ENCODE peak calls at places on chromosomes 16 and 17, in ten cellular contexts. One of them, this sample, is unnamed. For H3K4me1, the result is how much of the 10 kb centered on the place peaks cover.

GRCh38 chr16:9047689-9048301 is 43.6 kb upstream of the HAPSTR1 start:
- DNase-seq in upper lobe of right lung: peak
- DNase-seq in hepatocyte: peak
- DNase-seq in spleen: peak
- DNase-seq in tibial artery: peak
- DNase-seq in stomach: peak
- DNase-seq in mammary epithelial cell: peak
- DNase-seq in thyroid gland: peak
- DNase-seq in lung: peak
- DNase-seq in esophagus squamous epithelium: peak
- DNase-seq in this sample: peak

GRCh38 chr17:19672009-19672837 is 23.7 kb downstream of the ALDH3A2 start:
- DNase-seq in stomach: peak
- DNase-seq in esophagus squamous epithelium: no peak
- DNase-seq in thyroid gland: peak
- DNase-seq in upper lobe of right lung: no peak
- DNase-seq in spleen: no peak
- DNase-seq in lung: peak
- DNase-seq in hepatocyte: peak
- DNase-seq in tibial artery: peak
- DNase-seq in mammary epithelial cell: no peak
- DNase-seq in this sample: no peak

GRCh38 chr17:3965123-3965800 is 1.0 kb upstream of the ATP2A3 start:
- DNase-seq in mammary epithelial cell: peak
- DNase-seq in thyroid gland: peak
- DNase-seq in lung: peak
- DNase-seq in hepatocyte: peak
- DNase-seq in esophagus squamous epithelium: peak
- DNase-seq in upper lobe of right lung: peak
- DNase-seq in tibial artery: peak
- DNase-seq in stomach: peak
- DNase-seq in spleen: peak
- DNase-seq in this sample: no peak

GRCh38 chr16:29678691-29679267 is at the start of gene QPRT:
- DNase-seq in stomach: no peak
- DNase-seq in spleen: no peak
- DNase-seq in tibial artery: no peak
- DNase-seq in lung: no peak
- DNase-seq in thyroid gland: no peak
- DNase-seq in hepatocyte: peak
- DNase-seq in esophagus squamous epithelium: no peak
- DNase-seq in upper lobe of right lung: peak
- DNase-seq in mammary epithelial cell: no peak
- DNase-seq in this sample: no peak

GRCh38 chr17:29048440-29049360 is 5.8 kb downstream of the PIPOX start:
- DNase-seq in tibial artery: no peak
- DNase-seq in upper lobe of right lung: no peak
- DNase-seq in stomach: no peak
- DNase-seq in mammary epithelial cell: no peak
- DNase-seq in lung: no peak
- DNase-seq in spleen: no peak
- DNase-seq in hepatocyte: peak
- DNase-seq in thyroid gland: no peak
- DNase-seq in esophagus squamous epithelium: no peak
- DNase-seq in this sample: no peak

GRCh38 chr16:3161235-3162018 is 26.6 kb upstream of the OR1F1 start:
- DNase-seq in upper lobe of right lung: no peak
- DNase-seq in thyroid gland: no peak
- DNase-seq in esophagus squamous epithelium: no peak
- DNase-seq in tibial artery: no peak
- DNase-seq in spleen: peak
- DNase-seq in mammary epithelial cell: no peak
- DNase-seq in lung: no peak
- DNase-seq in stomach: no peak
- DNase-seq in hepatocyte: no peak
- DNase-seq in this sample: no peak

GRCh38 chr16:82044585-82044911 is 9.5 kb downstream of the HSD17B2 start:
- DNase-seq in upper lobe of right lung: no peak
- DNase-seq in lung: no peak
- DNase-seq in tibial artery: no peak
- DNase-seq in spleen: no peak
- DNase-seq in hepatocyte: no peak
- DNase-seq in mammary epithelial cell: no peak
- DNase-seq in thyroid gland: no peak
- DNase-seq in stomach: no peak
- DNase-seq in esophagus squamous epithelium: no peak
- DNase-seq in this sample: no peak

GRCh38 chr17:57946798-57947358 is 8.3 kb downstream of the CUEDC1 start:
- DNase-seq in mammary epithelial cell: peak
- DNase-seq in hepatocyte: peak
- DNase-seq in thyroid gland: peak
- DNase-seq in upper lobe of right lung: peak
- DNase-seq in lung: peak
- DNase-seq in tibial artery: no peak
- DNase-seq in esophagus squamous epithelium: no peak
- DNase-seq in spleen: peak
- DNase-seq in stomach: peak
- DNase-seq in this sample: no peak

GRCh38 chr16:17370233-17371013 is 100.3 kb downstream of the XYLT1 start:
- DNase-seq in lung: no peak
- DNase-seq in spleen: no peak
- DNase-seq in hepatocyte: no peak
- DNase-seq in tibial artery: no peak
- DNase-seq in thyroid gland: peak
- DNase-seq in stomach: no peak
- DNase-seq in upper lobe of right lung: no peak
- DNase-seq in esophagus squamous epithelium: no peak
- DNase-seq in mammary epithelial cell: no peak
- DNase-seq in this sample: no peak

GRCh38 chr16:68612996-68613395 is 32.1 kb upstream of the CDH3 start:
- DNase-seq in esophagus squamous epithelium: no peak
- DNase-seq in thyroid gland: no peak
- DNase-seq in hepatocyte: no peak
- DNase-seq in tibial artery: no peak
- DNase-seq in stomach: no peak
- DNase-seq in mammary epithelial cell: peak
- DNase-seq in lung: no peak
- DNase-seq in upper lobe of right lung: no peak
- DNase-seq in spleen: no peak
- DNase-seq in this sample: no peak

GRCh38 chr16:50741225-50741807 is 570 bp upstream of the CYLD start:
- DNase-seq in lung: no peak
- DNase-seq in hepatocyte: peak
- DNase-seq in stomach: no peak
- DNase-seq in upper lobe of right lung: peak
- DNase-seq in mammary epithelial cell: peak
- DNase-seq in tibial artery: peak
- DNase-seq in esophagus squamous epithelium: no peak
- DNase-seq in spleen: no peak
- DNase-seq in thyroid gland: peak
- DNase-seq in this sample: no peak

GRCh38 chr16:29825145-29826044 is 5.1 kb downstream of the MVP start:
- DNase-seq in stomach: no peak
- DNase-seq in lung: no peak
- DNase-seq in spleen: no peak
- DNase-seq in mammary epithelial cell: peak
- DNase-seq in hepatocyte: no peak
- DNase-seq in thyroid gland: no peak
- DNase-seq in tibial artery: no peak
- DNase-seq in upper lobe of right lung: no peak
- DNase-seq in esophagus squamous epithelium: no peak
- DNase-seq in this sample: no peak

GRCh38 chr16:50502616-50503000 is 45.6 kb upstream of the NKD1 start:
- DNase-seq in mammary epithelial cell: no peak
- DNase-seq in spleen: no peak
- DNase-seq in esophagus squamous epithelium: no peak
- DNase-seq in upper lobe of right lung: no peak
- DNase-seq in lung: no peak
- DNase-seq in tibial artery: no peak
- DNase-seq in stomach: no peak
- DNase-seq in thyroid gland: no peak
- DNase-seq in hepatocyte: no peak
- DNase-seq in this sample: no peak

GRCh38 chr17:29777663-29778062 is 152.4 kb downstream of the SSH2 start:
- DNase-seq in hepatocyte: no peak
- DNase-seq in mammary epithelial cell: no peak
- DNase-seq in tibial artery: no peak
- DNase-seq in esophagus squamous epithelium: no peak
- DNase-seq in thyroid gland: no peak
- DNase-seq in spleen: no peak
- DNase-seq in upper lobe of right lung: no peak
- DNase-seq in stomach: no peak
- DNase-seq in lung: no peak
- DNase-seq in this sample: no peak

GRCh38 chr17:1563786-1564613 is 1.4 kb upstream of the PITPNA start:
- DNase-seq in stomach: no peak
- DNase-seq in mammary epithelial cell: no peak
- DNase-seq in tibial artery: no peak
- DNase-seq in thyroid gland: peak
- DNase-seq in upper lobe of right lung: no peak
- DNase-seq in spleen: peak
- DNase-seq in lung: no peak
- DNase-seq in hepatocyte: peak
- DNase-seq in esophagus squamous epithelium: no peak
- DNase-seq in this sample: no peak

DNA sequence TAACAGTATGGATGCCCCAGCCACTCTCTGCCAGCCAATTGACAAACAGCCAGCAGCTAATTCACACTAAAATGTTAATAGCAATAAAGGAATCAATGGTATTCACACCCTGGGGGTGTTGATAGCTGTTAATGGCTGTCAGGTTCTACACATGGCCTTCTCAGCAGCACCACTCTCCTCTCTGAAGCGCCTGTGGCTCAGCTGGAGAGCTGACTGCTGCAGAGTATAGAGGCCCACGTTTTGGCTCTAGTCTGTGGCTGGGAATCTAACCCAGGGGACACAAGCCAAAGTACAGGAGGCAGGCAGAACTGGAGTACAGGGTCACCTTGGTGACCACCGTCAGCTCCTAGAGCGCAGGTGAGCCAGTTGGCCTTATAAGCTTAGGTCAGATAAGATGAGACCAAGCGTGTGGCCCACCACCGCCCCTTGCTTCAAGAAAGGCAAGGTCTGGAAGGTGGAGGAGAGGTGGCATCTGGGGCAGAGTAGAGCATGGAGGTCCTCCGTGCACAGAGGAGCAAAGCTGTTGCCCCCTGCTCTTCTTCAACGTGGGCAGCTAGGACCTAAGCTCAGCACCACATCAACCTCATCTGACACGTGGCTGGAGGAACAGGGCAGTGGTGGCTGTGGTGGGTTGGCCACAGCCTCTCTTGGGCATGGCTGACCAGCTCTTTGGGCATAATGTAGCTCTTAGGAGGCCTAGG is 25.4 kb downstream of the CCR7 start:
- DNase-seq in mammary epithelial cell: no peak
- DNase-seq in spleen: peak
- DNase-seq in hepatocyte: no peak
- DNase-seq in tibial artery: no peak
- DNase-seq in thyroid gland: no peak
- DNase-seq in lung: no peak
- DNase-seq in upper lobe of right lung: peak
- DNase-seq in stomach: no peak
- DNase-seq in esophagus squamous epithelium: no peak
- DNase-seq in this sample: no peak
- H3K4me1 ChIP-seq in mammary epithelial cell: half or more
- H3K4me1 ChIP-seq in spleen: half or more
- H3K4me1 ChIP-seq in hepatocyte: under half
- H3K4me1 ChIP-seq in tibial artery: half or more
- H3K4me1 ChIP-seq in thyroid gland: under half
- H3K4me1 ChIP-seq in lung: under half
- H3K4me1 ChIP-seq in upper lobe of right lung: half or more
- H3K4me1 ChIP-seq in stomach: under half
- H3K4me1 ChIP-seq in esophagus squamous epithelium: half or more
- H3K4me1 ChIP-seq in this sample: half or more

DNA sequence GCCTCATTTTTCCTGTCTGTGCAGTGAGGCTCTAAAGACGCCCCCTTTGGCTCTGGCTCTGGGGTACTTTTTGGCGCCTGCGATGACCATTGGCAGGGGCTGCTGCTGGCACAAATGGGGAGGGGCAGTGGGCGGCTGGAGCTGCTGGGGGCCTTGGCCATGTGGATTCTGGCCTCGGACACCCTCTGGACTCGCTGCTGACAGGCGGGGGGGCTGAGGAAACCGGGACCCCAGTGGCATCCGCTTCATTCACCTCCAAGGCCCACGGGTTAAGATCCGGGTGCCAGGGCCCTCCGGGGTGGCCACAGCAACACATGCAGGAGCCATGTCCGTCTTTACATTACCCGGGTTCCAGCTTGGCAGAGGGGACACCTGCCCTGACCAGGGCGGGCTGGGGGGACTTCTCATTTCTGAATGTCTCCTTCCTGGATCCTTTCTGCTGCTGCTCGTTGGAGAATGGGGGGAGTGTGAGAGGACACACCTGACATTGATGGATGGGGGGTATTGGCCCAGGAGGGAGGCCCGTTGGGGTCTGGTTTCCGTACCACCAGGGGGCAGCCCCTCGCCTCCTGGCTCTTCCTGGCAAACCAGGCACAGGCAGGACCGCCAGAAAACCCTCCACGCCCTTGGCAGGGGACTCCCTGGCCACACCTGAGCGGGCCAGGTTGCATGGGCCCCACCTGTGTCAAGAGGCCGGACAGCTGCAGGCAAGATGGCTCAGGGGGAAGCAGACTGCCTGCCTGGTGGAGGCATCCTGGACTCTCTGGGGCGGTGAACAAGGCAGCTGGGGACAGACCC is 21.8 kb downstream of the GSE1 start:
- DNase-seq in thyroid gland: peak
- DNase-seq in lung: no peak
- DNase-seq in upper lobe of right lung: no peak
- DNase-seq in hepatocyte: no peak
- DNase-seq in mammary epithelial cell: no peak
- DNase-seq in esophagus squamous epithelium: no peak
- DNase-seq in stomach: peak
- DNase-seq in spleen: no peak
- DNase-seq in tibial artery: no peak
- DNase-seq in this sample: no peak
- TF ChIP-seq CTCF in thyroid gland: no peak
- TF ChIP-seq CTCF in lung: no peak
- TF ChIP-seq CTCF in upper lobe of right lung: no peak
- TF ChIP-seq CTCF in hepatocyte: no peak
- TF ChIP-seq CTCF in mammary epithelial cell: peak
- TF ChIP-seq CTCF in esophagus squamous epithelium: no peak
- TF ChIP-seq CTCF in stomach: no peak
- TF ChIP-seq CTCF in spleen: no peak
- TF ChIP-seq CTCF in tibial artery: no peak
- TF ChIP-seq CTCF in this sample: peak

GRCh38 chr16:74830646-74831045 is 56.0 kb upstream of the FA2H start:
- DNase-seq in hepatocyte: no peak
- DNase-seq in spleen: no peak
- DNase-seq in tibial artery: no peak
- DNase-seq in stomach: no peak
- DNase-seq in esophagus squamous epithelium: no peak
- DNase-seq in thyroid gland: no peak
- DNase-seq in lung: no peak
- DNase-seq in mammary epithelial cell: peak
- DNase-seq in upper lobe of right lung: no peak
- DNase-seq in this sample: no peak
- H3K4me1 ChIP-seq in hepatocyte: under half
- H3K4me1 ChIP-seq in spleen: under half
- H3K4me1 ChIP-seq in tibial artery: under half
- H3K4me1 ChIP-seq in stomach: under half
- H3K4me1 ChIP-seq in esophagus squamous epithelium: under half
- H3K4me1 ChIP-seq in thyroid gland: under half
- H3K4me1 ChIP-seq in lung: under half
- H3K4me1 ChIP-seq in mammary epithelial cell: under half
- H3K4me1 ChIP-seq in upper lobe of right lung: under half
- H3K4me1 ChIP-seq in this sample: under half

GRCh38 chr17:10683853-10684252 is 13.5 kb downstream of the SCO1 start:
- DNase-seq in esophagus squamous epithelium: no peak
- DNase-seq in stomach: no peak
- DNase-seq in tibial artery: no peak
- DNase-seq in upper lobe of right lung: no peak
- DNase-seq in lung: no peak
- DNase-seq in thyroid gland: no peak
- DNase-seq in mammary epithelial cell: peak
- DNase-seq in spleen: no peak
- DNase-seq in hepatocyte: no peak
- DNase-seq in this sample: no peak
- TF ChIP-seq CTCF in esophagus squamous epithelium: peak
- TF ChIP-seq CTCF in stomach: no peak
- TF ChIP-seq CTCF in tibial artery: peak
- TF ChIP-seq CTCF in upper lobe of right lung: peak
- TF ChIP-seq CTCF in lung: no peak
- TF ChIP-seq CTCF in thyroid gland: no peak
- TF ChIP-seq CTCF in mammary epithelial cell: peak
- TF ChIP-seq CTCF in spleen: no peak
- TF ChIP-seq CTCF in hepatocyte: peak
- TF ChIP-seq CTCF in this sample: peak

This sample was measured in keratinocyte.